ENCODE peak calls at places on chromosomes 3 and 15, in eight cellular contexts. B, I, O, A, H, K, S and G are unnamed samples.

GRCh38 chr3:38150780-38151528 is 12.5 kb downstream of the MYD88 start:
- DNase-seq in B (no peak), I (peak), O (no peak), A (no peak), H (no peak), K (peak), S (no peak), G (no peak)

GRCh38 chr15:93047621-93048425 is 41.2 kb downstream of the RGMA start:
- DNase-seq in B (no peak), I (no peak), O (no peak), A (no peak), H (peak), K (no peak), S (no peak), G (no peak)

GRCh38 chr3:123332124-123332641 is 116.7 kb downstream of the ADCY5 start:
- DNase-seq in B (no peak), I (no peak), O (no peak), A (no peak), H (no peak), K (no peak), S (no peak), G (peak)

GRCh38 chr3:39187372-39188155 is 4.8 kb downstream of the XIRP1 start:
- DNase-seq in B (no peak), I (no peak), O (peak), A (no peak), H (no peak), K (no peak), S (no peak), G (no peak)

GRCh38 chr15:101676965-101677364 is 24.8 kb upstream of the TM2D3 start:
- DNase-seq in B (peak), I (no peak), O (no peak), A (peak), H (no peak), K (no peak), S (peak), G (no peak)

GRCh38 chr3:119840855-119841254 is 59.0 kb downstream of the NR1I2 start:
- DNase-seq in B (no peak), I (no peak), O (no peak), A (no peak), H (no peak), K (no peak), S (no peak), G (no peak)

GRCh38 chr3:148513066-148513671 is 184.5 kb upstream of the AGTR1 start:
- DNase-seq in B (no peak), I (no peak), O (no peak), A (peak), H (no peak), K (no peak), S (no peak), G (peak)

GRCh38 chr3:36993326-36994283 is at the start of gene MLH1:
- DNase-seq in B (peak), I (peak), O (peak), A (peak), H (peak), K (peak), S (peak), G (peak)

GRCh38 chr3:98528474-98529346 is 3.1 kb upstream of the GPR15 start:
- DNase-seq in B (no peak), I (peak), O (no peak), A (no peak), H (no peak), K (no peak), S (no peak), G (no peak)

GRCh38 chr3:171845541-171846284 is 2.6 kb downstream of the TMEM212 start:
- DNase-seq in B (no peak), I (no peak), O (no peak), A (no peak), H (no peak), K (no peak), S (no peak), G (no peak)

GRCh38 chr3:129462365-129462968 is 22.4 kb downstream of the IFT122 start:
- DNase-seq in B (no peak), I (no peak), O (no peak), A (no peak), H (no peak), K (no peak), S (no peak), G (no peak)

GRCh38 chr3:194134231-194134756 is 1.7 kb upstream of the HES1 start:
- DNase-seq in B (no peak), I (no peak), O (no peak), A (peak), H (peak), K (peak), S (no peak), G (peak)

GRCh38 chr15:88207565-88207964 is 49.0 kb downstream of the NTRK3 start:
- DNase-seq in B (no peak), I (no peak), O (no peak), A (no peak), H (no peak), K (no peak), S (no peak), G (no peak)

GRCh38 chr3:170690133-170690981 is 104.5 kb upstream of the SLC7A14 start:
- DNase-seq in B (no peak), I (peak), O (peak), A (peak), H (no peak), K (peak), S (peak), G (peak)

GRCh38 chr3:30760040-30760439 is 134.4 kb downstream of the GADL1 start:
- DNase-seq in B (no peak), I (no peak), O (no peak), A (peak), H (no peak), K (no peak), S (no peak), G (peak)

GRCh38 chr3:192445768-192446644 is 281.3 kb downstream of the FGF12 start:
- DNase-seq in B (no peak), I (no peak), O (no peak), A (no peak), H (no peak), K (no peak), S (no peak), G (no peak)

GRCh38 chr15:95770191-95770590 is 560.3 kb upstream of the NR2F2 start:
- DNase-seq in B (no peak), I (no peak), O (no peak), A (peak), H (no peak), K (no peak), S (no peak), G (peak)

GRCh38 chr3:117799314-117799713 is 1089.7 kb downstream of the TUSC7 start:
- DNase-seq in B (no peak), I (no peak), O (no peak), A (no peak), H (no peak), K (no peak), S (no peak), G (no peak)

GRCh38 chr15:52788099-52788986 is 1.8 kb downstream of the ONECUT1 start:
- DNase-seq in B (no peak), I (peak), O (no peak), A (no peak), H (no peak), K (no peak), S (peak), G (no peak)